ENCODE peak calls at places on chromosomes 16 and 17, in six cellular contexts. N, L, M, X, C and B are unnamed samples.

GRCh38 chr17:7019839-7020519 is 2.9 kb upstream of the BCL6B start:
- DNase-seq in N (peak; percentile 61), L (no peak), M (peak; percentile 65), X (peak; percentile 80), C (no peak), B (peak; percentile 74)

GRCh38 chr16:79757163-79757562 is 156.6 kb upstream of the MAF start:
- DNase-seq in N (no peak), L (no peak), M (no peak), X (no peak), C (no peak), B (no peak)

GRCh38 chr17:48605409-48605864 is 651 bp upstream of the HOXB6 start:
- DNase-seq in N (no peak), L (no peak), M (no peak), X (no peak), C (no peak), B (no peak)

GRCh38 chr16:89096768-89097527 is 3.3 kb downstream of the ACSF3 start:
- DNase-seq in N (no peak), L (no peak), M (no peak), X (no peak), C (no peak), B (no peak)

GRCh38 chr16:11677959-11678881 is 10.0 kb downstream of the SNN start:
- DNase-seq in N (no peak), L (no peak), M (no peak), X (peak; percentile 72), C (no peak), B (no peak)

GRCh38 chr16:10946308-10946707 is 1.9 kb downstream of the CLEC16A start:
- DNase-seq in N (no peak), L (no peak), M (no peak), X (no peak), C (peak; percentile 27), B (no peak)

GRCh38 chr16:64829678-64830077 is 292.2 kb downstream of the CDH11 start:
- DNase-seq in N (no peak), L (no peak), M (no peak), X (no peak), C (no peak), B (no peak)

GRCh38 chr16:89200850-89201466 is 621 bp upstream of the SLC22A31 start:
- DNase-seq in N (no peak), L (no peak), M (no peak), X (peak; percentile 82), C (no peak), B (no peak)

GRCh38 chr16:21663889-21664647 is at the start of gene OTOA:
- DNase-seq in N (no peak), L (peak; percentile 46), M (no peak), X (peak; percentile 75), C (no peak), B (peak; percentile 22)

GRCh38 chr16:67326472-67327309 is at the start of the genes KCTD19 and LRRC36:
- DNase-seq in N (no peak), L (peak; percentile 85), M (peak; percentile 24), X (peak; percentile 83), C (no peak), B (peak; percentile 99)

GRCh38 chr16:12681653-12682052 is 122.0 kb downstream of the CPPED1 start:
- DNase-seq in N (no peak), L (no peak), M (peak; percentile 3), X (no peak), C (no peak), B (no peak)

GRCh38 chr16:31107465-31107867 is 720 bp upstream of the BCKDK start:
- DNase-seq in N (no peak), L (peak; percentile 78), M (no peak), X (no peak), C (no peak), B (no peak)

GRCh38 chr17:47853616-47854015 is 2.7 kb upstream of the SP6 start:
- DNase-seq in N (no peak), L (no peak), M (no peak), X (no peak), C (no peak), B (no peak)

GRCh38 chr16:54286330-54287017 is at the start of gene IRX3:
- DNase-seq in N (peak; percentile 94), L (peak; percentile 34), M (peak; percentile 43), X (peak; percentile 96), C (peak; percentile 94), B (peak; percentile 83)

GRCh38 chr17:66675991-66676371 is 158.9 kb upstream of the CACNG5 start:
- DNase-seq in N (no peak), L (no peak), M (peak; percentile 58), X (no peak), C (no peak), B (no peak)

GRCh38 chr16:24844101-24845030 is 1.4 kb upstream of the SLC5A11 start:
- DNase-seq in N (no peak), L (no peak), M (no peak), X (no peak), C (peak; percentile 23), B (no peak)

GRCh38 chr17:16419074-16419928 is 3.9 kb downstream of the TRPV2 start:
- DNase-seq in N (peak; percentile 79), L (peak; percentile 67), M (peak; percentile 85), X (no peak), C (peak; percentile 87), B (no peak)

GRCh38 chr16:2785101-2785991 is 2.0 kb downstream of the PRSS33 start:
- DNase-seq in N (no peak), L (peak; percentile 43), M (no peak), X (no peak), C (no peak), B (no peak)

GRCh38 chr16:79533292-79533691 is 67.2 kb downstream of the MAF start:
- DNase-seq in N (no peak), L (no peak), M (no peak), X (no peak), C (no peak), B (no peak)

GRCh38 chr17:80198144-80198661 is 21.9 kb downstream of the SGSH start:
- DNase-seq in N (no peak), L (no peak), M (peak; percentile 27), X (peak; percentile 66), C (no peak), B (no peak)

GRCh38 chr17:7834554-7834890 is 505 bp downstream of the KDM6B start:
- DNase-seq in N (no peak), L (no peak), M (peak; percentile 51), X (peak; percentile 89), C (peak; percentile 58), B (no peak)

GRCh38 chr16:3514621-3515020 is 13.8 kb downstream of the CLUAP1 start:
- DNase-seq in N (peak; percentile 82), L (no peak), M (peak; percentile 29), X (no peak), C (peak; percentile 76), B (no peak)

DNA sequence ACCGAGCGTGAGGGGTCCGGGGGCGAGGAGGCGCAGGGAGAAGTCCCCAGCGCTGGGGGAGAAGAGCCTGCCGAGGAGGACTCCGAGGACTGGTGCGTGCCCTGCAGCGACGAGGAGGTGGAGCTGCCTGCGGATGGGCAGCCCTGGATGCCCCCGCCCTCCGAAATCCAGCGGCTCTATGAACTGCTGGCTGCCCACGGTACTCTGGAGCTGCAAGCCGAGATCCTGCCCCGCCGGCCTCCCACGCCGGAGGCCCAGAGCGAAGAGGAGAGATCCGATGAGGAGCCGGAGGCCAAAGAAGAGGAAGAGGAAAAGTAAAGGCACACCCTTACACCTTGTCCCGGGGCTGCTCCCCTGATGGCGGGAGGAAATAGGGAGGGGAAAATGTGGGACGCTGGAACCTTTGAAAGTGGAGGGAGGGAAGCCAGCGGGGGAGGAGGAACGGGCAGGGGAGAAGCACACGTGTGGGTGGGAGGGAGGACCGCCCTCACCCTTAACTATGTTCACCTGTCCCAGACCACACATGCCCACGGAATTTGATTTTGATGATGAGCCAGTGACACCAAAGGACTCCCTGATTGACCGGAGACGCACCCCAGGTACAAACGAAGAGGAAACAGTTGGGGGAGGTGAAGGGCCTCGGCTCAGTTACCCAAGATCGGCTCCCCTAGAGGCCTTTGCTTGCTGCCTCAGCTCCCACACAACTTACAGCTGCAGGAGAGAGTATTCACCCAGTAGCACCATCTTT is 916 bp downstream of the PAGR1 start:
- DNase-seq in N (peak; percentile 60), L (peak; percentile 67), M (peak; percentile 53), X (peak; percentile 93), C (peak; percentile 69), B (peak; percentile 48)
- TF ChIP-seq CTCF in N (no peak), L (no peak), M (peak; percentile 23), X (no peak), C (peak; percentile 28), B (no peak)

GRCh38 chr17:17982796-17983195 is 10.1 kb downstream of the DRC3 start:
- DNase-seq in N (no peak), L (no peak), M (no peak), X (no peak), C (no peak), B (no peak)

GRCh38 chr17:17979778-17980177 is 7.1 kb downstream of the DRC3 start:
- DNase-seq in N (no peak), L (no peak), M (no peak), X (no peak), C (no peak), B (no peak)

GRCh38 chr17:17983376-17983775 is 10.7 kb downstream of the DRC3 start:
- DNase-seq in N (no peak), L (no peak), M (no peak), X (no peak), C (peak; percentile 37), B (no peak)

GRCh38 chr17:17983776-17984175 is 11.1 kb downstream of the DRC3 start:
- DNase-seq in N (no peak), L (no peak), M (no peak), X (no peak), C (no peak), B (no peak)

DNA sequence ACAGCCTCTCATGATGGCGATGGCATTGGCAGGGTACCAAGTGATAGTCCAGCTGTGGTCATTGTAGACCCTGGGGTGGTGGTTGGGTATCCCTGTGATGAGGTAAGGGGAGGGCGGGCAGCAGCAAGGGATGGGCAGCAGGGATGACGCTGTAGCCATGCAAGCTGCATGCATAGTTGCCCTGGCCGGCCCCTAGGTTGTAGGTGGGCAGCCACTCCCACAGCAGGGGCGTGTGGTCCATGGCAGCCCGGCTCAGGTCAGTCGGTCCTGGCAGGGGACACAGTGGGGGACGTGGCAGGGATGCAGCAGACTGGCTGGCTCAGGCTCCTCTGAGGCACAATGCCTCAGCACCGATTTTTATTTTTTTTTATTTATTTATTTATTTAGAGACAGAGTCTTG is 8.7 kb downstream of the DRC3 start:
- DNase-seq in N (no peak), L (no peak), M (no peak), X (no peak), C (no peak), B (no peak)
- TF ChIP-seq CTCF in N (no peak), L (no peak), M (no peak), X (no peak), C (no peak), B (no peak)

GRCh38 chr17:21452377-21453143 is 76.4 kb downstream of the KCNJ12 start:
- DNase-seq in N (peak; percentile 71), L (no peak), M (peak; percentile 86), X (peak; percentile 78), C (peak; percentile 57), B (peak; percentile 45)
- TF ChIP-seq CTCF in N (peak; percentile 68), L (no peak), M (peak; percentile 78), X (peak; percentile 50), C (peak; percentile 66), B (peak; percentile 62)

DNA sequence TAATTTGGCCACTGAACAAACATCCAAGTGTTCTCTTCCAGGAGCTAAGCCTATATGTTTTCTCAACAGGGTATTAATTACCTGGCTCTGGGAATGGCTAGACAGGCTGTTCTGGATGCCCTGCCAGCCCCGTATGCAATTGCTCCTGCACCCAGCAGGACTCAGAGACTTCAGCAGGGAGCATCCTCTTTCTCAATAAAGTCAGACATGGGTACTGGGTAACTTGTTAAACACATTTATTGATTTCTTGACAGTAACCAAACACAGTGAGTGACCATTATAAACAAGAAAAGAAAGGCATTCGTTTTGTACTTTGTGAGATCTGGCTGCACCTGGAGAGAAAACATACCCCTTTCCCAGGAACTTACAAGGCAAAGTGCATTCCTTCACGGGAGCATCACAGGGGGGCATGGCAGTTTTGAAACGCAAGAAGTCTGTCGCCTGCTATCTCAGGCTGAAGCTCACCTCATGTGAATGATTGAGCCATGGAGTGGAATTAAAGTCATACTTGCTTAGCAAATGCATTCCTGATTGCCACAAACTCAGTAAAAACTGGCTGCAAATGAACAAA is 369.8 kb downstream of the UTP18 start:
- DNase-seq in N (no peak), L (no peak), M (no peak), X (no peak), C (no peak), B (no peak)
- TF ChIP-seq CTCF in N (no peak), L (no peak), M (no peak), X (no peak), C (no peak), B (no peak)